ENCODE peak calls at places on chromosome 14, in nine cellular contexts. W is uterus, D is ascending aorta, K is pancreas, H is psoas muscle, L is prostate gland, Z is astrocyte, G is fibroblast of lung, X is left ventricle myocardium inferior. U is an unnamed sample.

GRCh38 chr14:99241314-99242035 is 30.5 kb downstream of the BCL11B start:
- DNase-seq in W (no peak), D (no peak), K (no peak), H (no peak), L (peak; percentile 44), Z (no peak), G (no peak), X (no peak), U (no peak)

GRCh38 chr14:52961060-52961639 is 10.3 kb upstream of the FERMT2 start:
- DNase-seq in W (peak; percentile 67), D (no peak), K (no peak), H (peak; percentile 29), L (peak; percentile 63), Z (peak; percentile 38), G (peak; percentile 76), X (peak; percentile 29), U (peak; percentile 57)

GRCh38 chr14:39731912-39732311 is 299.7 kb upstream of the FBXO33 start:
- DNase-seq in W (no peak), D (no peak), K (no peak), H (no peak), L (no peak), Z (no peak), G (no peak), X (no peak), U (no peak)

GRCh38 chr14:41868396-41868795 is 261.7 kb downstream of the LRFN5 start:
- DNase-seq in W (no peak), D (no peak), K (no peak), H (no peak), L (no peak), Z (peak; percentile 12), G (no peak), X (no peak), U (no peak)

GRCh38 chr14:71905860-71906259 is 26.4 kb upstream of the RGS6 start:
- DNase-seq in W (no peak), D (no peak), K (no peak), H (no peak), L (no peak), Z (no peak), G (no peak), X (no peak), U (no peak)

GRCh38 chr14:52948836-52949235 is 2.0 kb downstream of the FERMT2 start:
- DNase-seq in W (no peak), D (no peak), K (no peak), H (no peak), L (no peak), Z (no peak), G (no peak), X (no peak), U (no peak)

GRCh38 chr14:64844993-64845536 is 34.6 kb downstream of the SPTB start:
- DNase-seq in W (no peak), D (no peak), K (no peak), H (no peak), L (no peak), Z (no peak), G (no peak), X (no peak), U (no peak)

GRCh38 chr14:101349108-101349507 is 212.2 kb upstream of the DIO3 start:
- DNase-seq in W (no peak), D (no peak), K (no peak), H (no peak), L (no peak), Z (no peak), G (no peak), X (no peak), U (no peak)

GRCh38 chr14:98237939-98238338 is 1034.1 kb downstream of the BCL11B start:
- DNase-seq in W (no peak), D (no peak), K (no peak), H (no peak), L (no peak), Z (no peak), G (no peak), X (no peak), U (no peak)

GRCh38 chr14:103563089-103563620 is 395 bp downstream of the COA8 start:
- DNase-seq in W (peak; percentile 46), D (no peak), K (no peak), H (no peak), L (peak; percentile 51), Z (no peak), G (no peak), X (no peak), U (peak; percentile 82)

GRCh38 chr14:103558071-103558882 is 4.2 kb downstream of the BAG5 start:
- DNase-seq in W (peak; percentile 68), D (no peak), K (peak; percentile 7), H (no peak), L (no peak), Z (peak; percentile 71), G (peak; percentile 62), X (peak; percentile 10), U (no peak)

GRCh38 chr14:103562385-103563088 is at the start of the genes BAG5 and COA8:
- DNase-seq in W (peak; percentile 78), D (no peak), K (peak; percentile 95), H (peak; percentile 88), L (peak; percentile 73), Z (peak; percentile 82), G (peak; percentile 81), X (peak; percentile 88), U (peak; percentile 93)

GRCh38 chr14:103561381-103562134 is 899 bp downstream of the BAG5 start:
- DNase-seq in W (peak; percentile 47), D (no peak), K (peak; percentile 19), H (peak; percentile 59), L (no peak), Z (peak; percentile 45), G (peak; percentile 55), X (peak; percentile 46), U (peak; percentile 59)

GRCh38 chr14:103562135-103562384 is 397 bp downstream of the BAG5 start:
- DNase-seq in W (peak; percentile 36), D (no peak), K (no peak), H (no peak), L (no peak), Z (no peak), G (no peak), X (peak; percentile 58), U (no peak)
- H3K4me1 ChIP-seq in W (peaks cover 20% of the 10 kb centered on the region), D (peaks cover 16% of the 10 kb centered on the region), K (peaks cover 17% of the 10 kb centered on the region), H (peaks cover 64% of the 10 kb centered on the region), L (peaks cover 14% of the 10 kb centered on the region), Z (peaks cover 31% of the 10 kb centered on the region), G (peaks cover 13% of the 10 kb centered on the region), X (peaks cover 92% of the 10 kb centered on the region), U (no peaks in the 10 kb centered on the region)

GRCh38 chr14:58765375-58765774 is 127.6 kb downstream of the DACT1 start:
- DNase-seq in W (no peak), D (no peak), K (no peak), H (peak; percentile 24), L (no peak), Z (no peak), G (no peak), X (peak; percentile 38), U (no peak)

GRCh38 chr14:58765843-58766242 is 128.1 kb downstream of the DACT1 start:
- DNase-seq in W (no peak), D (no peak), K (no peak), H (no peak), L (no peak), Z (no peak), G (no peak), X (no peak), U (no peak)

GRCh38 chr14:58760121-58760520 is 122.4 kb downstream of the DACT1 start:
- DNase-seq in W (no peak), D (no peak), K (no peak), H (no peak), L (no peak), Z (no peak), G (no peak), X (no peak), U (no peak)

GRCh38 chr14:58768977-58769376 is 131.2 kb downstream of the DACT1 start:
- DNase-seq in W (no peak), D (no peak), K (no peak), H (no peak), L (no peak), Z (no peak), G (no peak), X (no peak), U (no peak)

DNA sequence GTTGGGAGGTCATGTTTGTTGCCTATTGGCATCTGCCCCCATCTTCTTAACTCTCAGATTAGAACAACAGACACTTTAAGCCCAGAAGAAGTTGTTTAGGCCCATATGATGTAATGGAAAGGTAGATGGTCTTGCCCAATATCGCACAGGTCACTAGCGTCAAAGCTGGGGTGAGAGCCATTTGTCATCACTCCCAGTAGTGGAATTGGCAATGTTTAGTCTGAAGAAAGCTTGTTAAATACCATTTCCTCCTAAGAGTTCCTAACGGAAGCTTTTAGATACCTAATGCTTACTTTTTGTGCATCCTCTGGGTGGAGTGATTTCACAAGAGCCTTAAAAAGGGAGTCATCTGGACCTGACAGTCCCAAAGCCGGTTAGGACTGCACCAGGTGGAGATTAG is 125.4 kb downstream of the DACT1 start:
- DNase-seq in W (no peak), D (no peak), K (no peak), H (no peak), L (no peak), Z (no peak), G (no peak), X (no peak), U (no peak)
- H3K4me1 ChIP-seq in W (no peaks in the 10 kb centered on the region), D (no peaks in the 10 kb centered on the region), K (no peaks in the 10 kb centered on the region), H (no peaks in the 10 kb centered on the region), L (no peaks in the 10 kb centered on the region), Z (no peaks in the 10 kb centered on the region), G (peaks cover 6% of the 10 kb centered on the region), X (peaks cover 5% of the 10 kb centered on the region), U (no peaks in the 10 kb centered on the region)

GRCh38 chr14:68809524-68809923 is 16.7 kb upstream of the ZFP36L1 start:
- DNase-seq in W (peak; percentile 26), D (no peak), K (no peak), H (no peak), L (no peak), Z (no peak), G (no peak), X (no peak), U (no peak)
- H3K4me1 ChIP-seq in W (peaks cover 23% of the 10 kb centered on the region), D (peaks cover 15% of the 10 kb centered on the region), K (peaks cover 36% of the 10 kb centered on the region), H (peaks cover 28% of the 10 kb centered on the region), L (no peaks in the 10 kb centered on the region), Z (peaks cover 24% of the 10 kb centered on the region), G (peaks cover 17% of the 10 kb centered on the region), X (peaks cover 45% of the 10 kb centered on the region), U (peaks cover 4% of the 10 kb centered on the region)

GRCh38 chr14:51337520-51337919 is 97.5 kb downstream of the TMX1 start:
- DNase-seq in W (no peak), D (no peak), K (no peak), H (no peak), L (peak; percentile 60), Z (no peak), G (no peak), X (no peak), U (no peak)
- H3K4me1 ChIP-seq in W (peaks cover 8% of the 10 kb centered on the region), D (no peaks in the 10 kb centered on the region), K (no peaks in the 10 kb centered on the region), H (peaks cover 13% of the 10 kb centered on the region), L (no peaks in the 10 kb centered on the region), Z (peaks cover 4% of the 10 kb centered on the region), G (peaks cover 4% of the 10 kb centered on the region), X (peaks cover 27% of the 10 kb centered on the region), U (no peaks in the 10 kb centered on the region)

GRCh38 chr14:75442642-75443041 is 14.8 kb downstream of the JDP2 start:
- DNase-seq in W (no peak), D (no peak), K (no peak), H (no peak), L (no peak), Z (peak; percentile 38), G (no peak), X (no peak), U (no peak)
- H3K4me1 ChIP-seq in W (no peaks in the 10 kb centered on the region), D (peaks cover 6% of the 10 kb centered on the region), K (peaks cover 12% of the 10 kb centered on the region), H (peaks cover 90% of the 10 kb centered on the region), L (peaks cover 8% of the 10 kb centered on the region), Z (no peaks in the 10 kb centered on the region), G (peaks cover 12% of the 10 kb centered on the region), X (peaks cover 82% of the 10 kb centered on the region), U (no peaks in the 10 kb centered on the region)